ENCODE peak calls at places on chromosomes 4 and X, in ten cellular contexts. D is fibroblast of the aortic adventitia, K is endothelial cell, J is heart left ventricle, P is suprapubic skin, C is bronchial epithelial cell, I is AG10803, U is left lung, F is AG09309, Q is breast epithelium. B is an unnamed sample.

GRCh38 chr4:184669251-184669650 is 19.7 kb downstream of the PRIMPOL start:
- DNase-seq in U (no peak), I (no peak), C (no peak), F (no peak), D (no peak), Q (no peak), K (no peak), J (no peak), P (no peak), B (no peak)

GRCh38 chrX:97398030-97398551 is 514.4 kb downstream of the RPA4 start:
- DNase-seq in Q (no peak), I (no peak), P (no peak), K (no peak), F (no peak), D (no peak), U (no peak), J (no peak), C (peak; percentile 10), B (no peak)

GRCh38 chrX:106954041-106954440 is 33.8 kb downstream of the CLDN2 start:
- DNase-seq in K (no peak), I (no peak), C (no peak), U (no peak), Q (no peak), D (no peak), P (no peak), J (no peak), F (no peak), B (no peak)

GRCh38 chrX:13254076-13254785 is 65.6 kb downstream of the ATXN3L start:
- DNase-seq in D (peak; percentile 31), P (no peak), C (peak; percentile 63), K (no peak), J (no peak), F (no peak), I (peak; percentile 43), U (peak; percentile 34), Q (no peak), B (no peak)

GRCh38 chr4:121950680-121951569 is 935 bp downstream of the TRPC3 start:
- DNase-seq in U (peak; percentile 32), K (peak; percentile 26), P (no peak), Q (no peak), I (peak; percentile 11), C (no peak), D (no peak), J (peak; percentile 18), F (no peak), B (no peak)

GRCh38 chr4:24473309-24473721 is 111.0 kb downstream of the DHX15 start:
- DNase-seq in Q (no peak), D (peak; percentile 41), P (no peak), U (no peak), C (peak; percentile 20), I (peak; percentile 23), F (no peak), K (no peak), J (peak; percentile 26), B (no peak)

GRCh38 chr4:1855334-1856070 is 454 bp downstream of the LETM1 start:
- DNase-seq in K (no peak), U (no peak), J (peak; percentile 32), F (no peak), Q (no peak), I (no peak), C (no peak), D (no peak), P (no peak), B (peak; percentile 26)

GRCh38 chr4:69984030-69984443 is 11.7 kb upstream of the STATH start:
- DNase-seq in I (no peak), C (peak; percentile 89), F (no peak), P (no peak), J (no peak), Q (no peak), U (no peak), D (peak; percentile 50), K (no peak), B (no peak)

GRCh38 chr4:98469776-98470175 is 188.6 kb downstream of the TSPAN5 start:
- DNase-seq in U (no peak), K (no peak), P (no peak), C (no peak), Q (no peak), I (no peak), D (no peak), F (no peak), J (no peak), B (no peak)

GRCh38 chrX:105502336-105502735 is 281.8 kb upstream of the TEX13A start:
- DNase-seq in J (no peak), D (peak; percentile 0), K (no peak), U (no peak), Q (no peak), C (peak; percentile 63), I (no peak), F (no peak), P (no peak), B (no peak)

GRCh38 chr4:187098429-187098828 is 374.8 kb upstream of the FAT1 start:
- DNase-seq in U (no peak), C (no peak), D (no peak), J (no peak), Q (no peak), K (no peak), I (no peak), F (no peak), P (no peak), B (no peak)

GRCh38 chr4:5921981-5922380 is 29.1 kb upstream of the CRMP1 start:
- DNase-seq in D (no peak), J (no peak), U (no peak), K (no peak), F (no peak), P (no peak), Q (no peak), C (no peak), I (no peak), B (no peak)

GRCh38 chrX:16839852-16840460 is 30.2 kb downstream of the RBBP7 start:
- DNase-seq in I (peak; percentile 71), F (no peak), K (no peak), D (peak; percentile 84), Q (no peak), U (no peak), J (no peak), C (peak; percentile 75), P (no peak), B (no peak)

GRCh38 chr4:1523907-1524636 is 117.8 kb upstream of the NKX1-1 start:
- DNase-seq in J (no peak), F (no peak), K (no peak), C (no peak), U (no peak), D (no peak), Q (no peak), I (no peak), P (no peak), B (no peak)

GRCh38 chr4:130424211-130424610 is 1328.3 kb downstream of the C4orf33 start:
- DNase-seq in I (no peak), C (peak; percentile 71), J (no peak), Q (no peak), U (no peak), P (no peak), K (no peak), F (no peak), D (no peak), B (no peak)

GRCh38 chrX:47321386-47321785 is 49.0 kb upstream of the ZNF157 start:
- DNase-seq in C (peak; percentile 44), D (peak; percentile 42), I (peak; percentile 30), J (peak; percentile 21), U (no peak), F (no peak), K (peak; percentile 61), Q (no peak), P (peak; percentile 64), B (no peak)

GRCh38 chrX:150324035-150324728 is 38.9 kb upstream of the MAMLD1 start:
- DNase-seq in K (no peak), I (peak; percentile 70), F (peak; percentile 57), P (no peak), Q (no peak), D (peak; percentile 83), J (no peak), U (no peak), C (peak; percentile 78), B (no peak)

GRCh38 chr4:140448162-140448561 is 20.7 kb upstream of the CLGN start:
- DNase-seq in C (peak; percentile 49), I (no peak), J (no peak), Q (no peak), K (no peak), F (no peak), D (no peak), U (no peak), P (no peak), B (no peak)

GRCh38 chr4:67483868-67484602 is 61.3 kb downstream of the CENPC start:
- DNase-seq in K (no peak), C (peak; percentile 12), J (no peak), P (no peak), D (no peak), U (no peak), Q (no peak), I (peak; percentile 25), F (peak; percentile 4), B (no peak)

GRCh38 chr4:129148892-129149291 is 52.9 kb downstream of the C4orf33 start:
- DNase-seq in U (no peak), I (no peak), K (no peak), J (no peak), Q (no peak), C (no peak), F (no peak), D (no peak), P (no peak), B (no peak)
- TF ChIP-seq CTCF in U (no peak), I (no peak), K (no peak), J (no peak), Q (no peak), C (no peak), F (no peak), D (no peak), P (no peak), B (no peak)

GRCh38 chr4:189974056-189974455 is 33.4 kb downstream of the FRG1 start:
- DNase-seq in P (no peak), C (peak; percentile 12), D (peak; percentile 0), F (no peak), U (no peak), J (no peak), K (no peak), Q (no peak), I (peak; percentile 9), B (no peak)
- TF ChIP-seq CTCF in P (no peak), C (peak; percentile 11), D (no peak), F (peak; percentile 26), U (no peak), J (no peak), K (peak; percentile 32), Q (no peak), I (peak; percentile 45), B (no peak)

DNA sequence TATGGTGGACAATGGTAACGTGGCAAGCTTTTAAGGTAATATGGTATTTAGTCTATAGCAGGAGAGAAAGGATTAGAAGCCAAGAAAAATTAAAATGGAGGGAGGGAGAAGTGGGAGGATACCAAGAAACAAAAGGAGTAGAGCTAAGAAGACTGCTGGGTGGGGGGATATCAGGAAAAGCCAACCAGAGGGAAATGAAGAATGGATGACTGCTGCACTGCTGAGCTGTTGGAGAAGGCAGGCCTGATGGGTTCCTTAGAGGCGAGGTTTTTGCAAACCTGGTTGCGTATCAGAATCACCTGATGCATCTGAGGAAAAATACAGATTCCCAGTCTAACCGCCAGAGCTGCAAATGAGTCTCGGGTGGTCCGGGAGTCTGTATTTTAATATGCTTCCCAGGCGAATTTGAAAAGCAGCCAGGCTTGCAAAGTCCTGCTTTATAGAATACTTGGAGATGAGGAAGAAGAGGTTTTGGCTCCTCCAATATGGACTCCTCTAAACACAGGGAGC is 1.5 kb downstream of the PGRMC1 start:
- DNase-seq in I (no peak), C (no peak), U (no peak), D (no peak), K (no peak), F (no peak), P (no peak), J (no peak), Q (no peak), B (no peak)
- TF ChIP-seq CTCF in I (no peak), C (no peak), U (no peak), D (no peak), K (no peak), F (no peak), P (no peak), J (no peak), Q (no peak), B (no peak)

GRCh38 chr4:74671074-74671698 is 123.1 kb downstream of the BTC start:
- DNase-seq in P (no peak), I (peak; percentile 55), D (peak; percentile 82), C (peak; percentile 74), Q (no peak), F (peak; percentile 17), U (peak; percentile 43), K (peak; percentile 61), J (no peak), B (no peak)
- TF ChIP-seq CTCF in P (no peak), I (peak; percentile 62), D (peak; percentile 58), C (peak; percentile 54), Q (peak; percentile 14), F (peak; percentile 70), U (peak; percentile 45), K (peak; percentile 43), J (no peak), B (peak; percentile 33)